ENCODE peak calls at places on chromosomes 1 and 21, in six cellular contexts. U is heart left ventricle, D is tibial nerve, K is keratinocyte, F is transverse colon, J is breast epithelium. Q is an unnamed sample. For H3K4me1, the result is how much of the 10 kb centered on the place peaks cover.

GRCh38 chr1:226651732-226652105 is 87.4 kb downstream of the ITPKB start:
- DNase-seq in U (peak), D (no peak), K (no peak), F (no peak), J (no peak), Q (peak)

GRCh38 chr1:169753549-169753948 is 19.7 kb upstream of the SELE start:
- DNase-seq in U (no peak), D (no peak), K (no peak), F (no peak), J (no peak), Q (no peak)

GRCh38 chr1:26744075-26744958 is 43.4 kb upstream of the PIGV start:
- DNase-seq in U (peak), D (no peak), K (peak), F (peak), J (no peak), Q (peak)

GRCh38 chr1:116415699-116416533 is 42.9 kb downstream of the ATP1A1 start:
- DNase-seq in U (peak), D (no peak), K (no peak), F (no peak), J (no peak), Q (peak)

GRCh38 chr1:15540201-15540600 is 13.6 kb downstream of the DNAJC16 start:
- DNase-seq in U (no peak), D (no peak), K (no peak), F (no peak), J (no peak), Q (no peak)

GRCh38 chr1:18580676-18581419 is 49.8 kb upstream of the PAX7 start:
- DNase-seq in U (no peak), D (no peak), K (no peak), F (no peak), J (no peak), Q (no peak)

GRCh38 chr21:41712201-41712600 is 54.7 kb downstream of the RIPK4 start:
- DNase-seq in U (no peak), D (no peak), K (no peak), F (no peak), J (no peak), Q (no peak)

GRCh38 chr21:31731112-31731801 is 661 bp downstream of the SCAF4 start:
- DNase-seq in U (peak), D (no peak), K (no peak), F (peak), J (peak), Q (peak)

GRCh38 chr1:200453544-200453905 is 43.7 kb upstream of the ZNF281 start:
- DNase-seq in U (no peak), D (no peak), K (no peak), F (no peak), J (no peak), Q (no peak)

GRCh38 chr1:223846668-223847007 is 891 bp upstream of the TP53BP2 start:
- DNase-seq in U (no peak), D (no peak), K (no peak), F (peak), J (no peak), Q (peak)

GRCh38 chr21:43321111-43321510 is 105.8 kb downstream of the SIK1 start:
- DNase-seq in U (no peak), D (no peak), K (no peak), F (no peak), J (no peak), Q (no peak)

GRCh38 chr21:45858180-45858579 is 123.4 kb upstream of the COL6A1 start:
- DNase-seq in U (no peak), D (no peak), K (no peak), F (no peak), J (peak), Q (no peak)

GRCh38 chr1:175360016-175360415 is 167.4 kb upstream of the KIAA0040 start:
- DNase-seq in U (no peak), D (no peak), K (no peak), F (no peak), J (no peak), Q (no peak)

GRCh38 chr1:220235462-220235861 is 36.8 kb downstream of the RAB3GAP2 start:
- DNase-seq in U (no peak), D (no peak), K (no peak), F (no peak), J (no peak), Q (no peak)

GRCh38 chr1:167095368-167095767 is 1.5 kb downstream of the STYXL2 start:
- DNase-seq in U (no peak), D (no peak), K (peak), F (no peak), J (peak), Q (no peak)

GRCh38 chr21:45818276-45818903 is 163.2 kb upstream of the COL6A1 start:
- DNase-seq in U (no peak), D (no peak), K (no peak), F (no peak), J (peak), Q (no peak)

GRCh38 chr1:110440877-110441276 is 10.1 kb upstream of the PROK1 start:
- DNase-seq in U (peak), D (no peak), K (no peak), F (no peak), J (no peak), Q (peak)

GRCh38 chr1:210801501-210801900 is 332.4 kb downstream of the KCNH1 start:
- DNase-seq in U (no peak), D (no peak), K (no peak), F (no peak), J (no peak), Q (no peak)

GRCh38 chr1:168387781-168388760 is 107.4 kb downstream of the TBX19 start:
- DNase-seq in U (no peak), D (no peak), K (no peak), F (no peak), J (no peak), Q (no peak)

GRCh38 chr1:151175910-151176309 is at the start of gene TMOD4:
- DNase-seq in U (no peak), D (no peak), K (no peak), F (no peak), J (no peak), Q (no peak)

GRCh38 chr1:223403184-223403815 is 10.1 kb downstream of the CCDC185 start:
- DNase-seq in U (no peak), D (no peak), K (no peak), F (no peak), J (no peak), Q (no peak)

GRCh38 chr1:35180776-35181374 is 12.1 kb downstream of the SFPQ start:
- DNase-seq in U (no peak), D (no peak), K (no peak), F (no peak), J (no peak), Q (no peak)

GRCh38 chr21:27633631-27634030 is 666.7 kb upstream of the ADAMTS5 start:
- DNase-seq in U (no peak), D (no peak), K (no peak), F (no peak), J (no peak), Q (no peak)

GRCh38 chr1:179082308-179083030 is 599 bp downstream of the TOR3A start:
- DNase-seq in U (no peak), D (peak), K (no peak), F (peak), J (no peak), Q (peak)

GRCh38 chr1:48817505-48818114 is 40.9 kb upstream of the BEND5 start:
- DNase-seq in U (peak), D (peak), K (no peak), F (peak), J (no peak), Q (peak)

GRCh38 chr1:28317014-28317413 is 11.8 kb upstream of the MED18 start:
- DNase-seq in U (no peak), D (no peak), K (no peak), F (no peak), J (no peak), Q (no peak)

GRCh38 chr1:247118946-247119446 is 14.8 kb upstream of the ZNF669 start:
- DNase-seq in U (no peak), D (no peak), K (no peak), F (no peak), J (no peak), Q (no peak)

GRCh38 chr1:214452152-214452806 is 99.1 kb downstream of the PTPN14 start:
- DNase-seq in U (no peak), D (no peak), K (no peak), F (no peak), J (no peak), Q (no peak)

GRCh38 chr1:45490121-45490622 is 791 bp downstream of the TESK2 start:
- DNase-seq in U (no peak), D (no peak), K (no peak), F (no peak), J (no peak), Q (no peak)

GRCh38 chr1:201481761-201482493 is 12.9 kb upstream of the PHLDA3 start:
- DNase-seq in U (peak), D (peak), K (no peak), F (peak), J (peak), Q (peak)
- H3K4me3 ChIP-seq in U (peak), D (peak), K (peak), F (peak), J (peak), Q (peak)

GRCh38 chr1:1309525-1310385 is 1.4 kb downstream of the PUSL1 start:
- DNase-seq in U (no peak), D (no peak), K (no peak), F (no peak), J (no peak), Q (no peak)
- TF ChIP-seq CTCF in U (no peak), D (no peak), K (no peak), F (no peak), J (no peak), Q (no peak)

DNA sequence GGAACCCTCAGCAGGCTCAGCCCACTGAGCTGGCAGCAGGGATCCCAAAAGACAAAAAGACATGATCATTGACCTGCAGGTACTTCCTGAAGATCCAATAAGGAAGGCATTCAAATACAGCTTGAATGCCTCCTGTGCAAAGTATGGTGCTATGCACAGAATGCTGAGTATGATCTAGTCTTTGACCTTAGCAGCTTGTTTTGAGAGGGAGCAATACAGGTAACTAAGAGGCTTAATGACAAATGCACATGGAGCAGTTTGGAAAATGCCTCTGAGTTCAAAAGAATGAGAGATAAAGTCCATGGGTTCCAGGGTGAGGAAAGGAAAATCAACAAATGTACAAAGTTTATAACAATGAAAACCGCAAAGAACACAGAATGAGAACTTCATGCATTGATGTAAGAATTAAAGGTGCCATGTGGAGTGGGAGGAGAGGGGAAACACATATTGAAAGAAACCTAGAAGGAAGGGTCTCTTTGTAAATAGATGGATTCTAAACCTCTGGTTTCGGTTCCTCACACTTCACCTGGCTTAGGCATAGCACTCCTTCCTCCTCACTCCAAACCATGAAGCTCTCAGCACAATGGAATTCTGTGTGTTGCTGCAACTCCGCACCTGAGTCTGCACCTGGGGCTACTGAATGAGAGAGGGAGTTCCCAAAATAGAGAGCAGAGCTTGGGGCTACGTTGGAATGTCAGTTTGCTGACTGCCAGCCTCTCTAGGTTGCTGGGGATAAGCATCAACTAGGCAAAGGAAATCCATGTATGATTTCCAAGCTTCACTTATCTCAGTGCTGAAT is 77.6 kb downstream of the PLXNA2 start:
- DNase-seq in U (no peak), D (no peak), K (peak), F (no peak), J (no peak), Q (no peak)
- H3K4me1 ChIP-seq in U (half or more), D (under half), K (under half), F (under half), J (under half), Q (under half)

GRCh38 chr1:32870615-32871363 is at the start of gene FNDC5:
- DNase-seq in U (peak), D (no peak), K (no peak), F (no peak), J (no peak), Q (no peak)
- H3K4me3 ChIP-seq in U (peak), D (peak), K (peak), F (peak), J (peak), Q (no peak)

GRCh38 chr21:38380391-38381137 is 117.7 kb downstream of the ERG start:
- DNase-seq in U (no peak), D (no peak), K (no peak), F (no peak), J (no peak), Q (no peak)
- TF ChIP-seq CTCF in U (peak), D (no peak), K (peak), F (no peak), J (no peak), Q (no peak)

GRCh38 chr1:206801467-206801866 is 29.2 kb upstream of the IL10 start:
- DNase-seq in U (no peak), D (no peak), K (no peak), F (no peak), J (no peak), Q (no peak)

GRCh38 chr1:206797534-206798383 is 25.5 kb upstream of the IL10 start:
- DNase-seq in U (no peak), D (no peak), K (no peak), F (peak), J (no peak), Q (no peak)

GRCh38 chr1:206798384-206798996 is 26.2 kb upstream of the IL10 start:
- DNase-seq in U (no peak), D (no peak), K (no peak), F (no peak), J (no peak), Q (no peak)

GRCh38 chr1:206800411-206800810 is 28.1 kb upstream of the IL10 start:
- DNase-seq in U (no peak), D (no peak), K (no peak), F (no peak), J (no peak), Q (no peak)

DNA sequence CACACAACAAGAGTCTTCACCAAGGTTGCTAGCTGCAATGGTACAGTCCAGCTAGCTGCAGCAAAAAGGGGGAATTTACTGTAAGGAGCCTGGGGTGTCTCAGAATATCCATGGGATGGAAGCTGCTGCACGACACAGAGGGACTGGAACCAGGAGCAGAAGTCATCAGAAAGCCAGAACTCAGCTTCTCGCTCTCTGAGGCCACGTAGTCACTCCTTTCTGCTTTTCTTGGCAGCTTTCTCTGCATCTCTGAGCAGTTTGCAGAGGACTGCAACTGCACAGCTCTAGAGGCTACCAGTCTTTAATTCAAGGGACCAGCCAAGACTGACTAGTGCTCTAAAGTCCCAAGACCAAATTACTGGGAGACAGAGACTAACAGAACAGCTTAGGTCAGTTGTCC is 27.0 kb upstream of the IL10 start:
- DNase-seq in U (no peak), D (no peak), K (no peak), F (no peak), J (no peak), Q (no peak)
- H3K4me1 ChIP-seq in U (under half), D (under half), K (under half), F (under half), J (under half), Q (under half)

GRCh38 chr1:46635205-46635604 is 18.6 kb upstream of the MOB3C start:
- DNase-seq in U (no peak), D (no peak), K (no peak), F (no peak), J (no peak), Q (no peak)
- H3K4me3 ChIP-seq in U (no peak), D (no peak), K (no peak), F (no peak), J (no peak), Q (no peak)